ENCODE peak calls at places on chromosomes 11 and 22, in nine cellular contexts. L, A, V, K, Z, R, U, Q and D are unnamed samples.
A peak's percentile ranks its signal among the peaks of the same experiment; 100 is the strongest.

GRCh38 chr11:72224587-72225410 is at the start of gene INPPL1:
- DNase-seq in R (peak; percentile 67), U (peak; percentile 48), V (no peak), A (no peak), L (no peak), Z (no peak), Q (no peak), K (peak; percentile 48), D (no peak)

GRCh38 chr22:24137595-24137994 is 43.7 kb upstream of the SUSD2 start:
- DNase-seq in K (peak; percentile 47), Z (no peak), A (peak; percentile 84), R (no peak), U (peak; percentile 59), L (no peak), Q (no peak), V (no peak), D (peak; percentile 43)

GRCh38 chr11:64098318-64098831 is 62.6 kb downstream of the FLRT1 start:
- DNase-seq in Q (no peak), U (no peak), V (no peak), Z (no peak), K (no peak), R (no peak), A (no peak), L (no peak), D (no peak)

GRCh38 chr22:35329114-35329847 is 29.6 kb downstream of the TOM1 start:
- DNase-seq in U (no peak), Z (no peak), K (no peak), L (no peak), A (no peak), V (no peak), Q (no peak), R (no peak), D (no peak)

GRCh38 chr11:118051611-118052461 is 25.0 kb upstream of the TMPRSS4 start:
- DNase-seq in R (no peak), Q (peak; percentile 79), U (no peak), A (no peak), Z (no peak), L (peak; percentile 28), V (no peak), K (no peak), D (no peak)

GRCh38 chr11:27293500-27294417 is 69.3 kb downstream of the CCDC34 start:
- DNase-seq in L (no peak), Z (no peak), K (peak; percentile 84), A (no peak), V (no peak), Q (no peak), R (no peak), U (peak; percentile 10), D (no peak)

GRCh38 chr22:37566329-37566837 is 6.1 kb downstream of the CDC42EP1 start:
- DNase-seq in Q (peak; percentile 50), V (no peak), Z (no peak), A (no peak), R (no peak), K (no peak), L (no peak), U (no peak), D (no peak)

GRCh38 chr22:39221999-39222686 is 22.6 kb downstream of the PDGFB start:
- DNase-seq in V (no peak), R (no peak), K (no peak), U (no peak), Z (no peak), Q (no peak), L (no peak), A (no peak), D (no peak)

GRCh38 chr22:16970446-16970845 is 37.6 kb downstream of the GAB4 start:
- DNase-seq in R (no peak), K (no peak), L (no peak), Q (no peak), Z (no peak), U (no peak), V (no peak), A (no peak), D (no peak)